ENCODE peak calls at places on chromosomes 4 and X, in ten cellular contexts. L, W, O, D, K, G, Q, E, F and X are unnamed samples.

GRCh38 chr4:13640149-13640671 is 12.7 kb upstream of the BOD1L1 start:
- DNase-seq in K (no peak), O (no peak), W (no peak), G (no peak), D (peak), L (no peak), F (peak), Q (no peak), E (no peak), X (no peak)

GRCh38 chr4:77819409-77819835 is 254 bp upstream of the CNOT6L start:
- DNase-seq in O (no peak), E (peak), W (no peak), F (peak), D (peak), Q (no peak), L (no peak), K (no peak), G (no peak), X (no peak)

GRCh38 chr4:126364290-126364978 is 1049.7 kb downstream of the FAT4 start:
- DNase-seq in E (no peak), O (no peak), F (no peak), G (no peak), Q (no peak), K (no peak), L (peak), W (no peak), D (peak), X (no peak)

GRCh38 chr4:6892909-6893202 is 16.8 kb upstream of the TBC1D14 start:
- DNase-seq in G (no peak), K (no peak), W (no peak), L (no peak), O (no peak), F (no peak), D (no peak), E (no peak), Q (no peak), X (no peak)

GRCh38 chr4:73599182-73599581 is 21.1 kb downstream of the RASSF6 start:
- DNase-seq in E (no peak), F (peak), K (no peak), O (no peak), Q (no peak), L (no peak), G (peak), W (no peak), D (peak), X (no peak)

GRCh38 chr4:112266823-112267222 is 18.9 kb downstream of the TIFA start:
- DNase-seq in D (peak), K (no peak), F (no peak), W (no peak), L (no peak), O (no peak), Q (no peak), E (no peak), G (no peak), X (no peak)

GRCh38 chr4:145861331-145862318 is 77.0 kb downstream of the ZNF827 start:
- DNase-seq in L (no peak), D (no peak), W (no peak), Q (no peak), F (no peak), E (no peak), O (no peak), K (no peak), G (no peak), X (no peak)

GRCh38 chr4:176939445-176939844 is 146.7 kb upstream of the VEGFC start:
- DNase-seq in K (no peak), G (no peak), O (no peak), L (peak), Q (no peak), D (peak), W (no peak), F (no peak), E (no peak), X (no peak)

GRCh38 chr4:182764642-182765041 is 152.5 kb downstream of the DCTD start:
- DNase-seq in O (no peak), G (no peak), Q (no peak), K (no peak), E (no peak), L (no peak), W (no peak), D (no peak), F (no peak), X (no peak)

GRCh38 chr4:173834151-173834550 is 304.1 kb upstream of the HAND2 start:
- DNase-seq in W (no peak), Q (no peak), D (peak), G (no peak), K (no peak), E (no peak), L (no peak), O (no peak), F (no peak), X (no peak)

GRCh38 chrX:9619581-9619980 is 146.1 kb downstream of the GPR143 start:
- DNase-seq in F (no peak), E (no peak), G (no peak), L (no peak), D (no peak), W (no peak), Q (no peak), O (no peak), K (no peak), X (no peak)

GRCh38 chrX:9171841-9172240 is 137.9 kb upstream of the FAM9B start:
- DNase-seq in O (no peak), G (no peak), Q (no peak), F (no peak), K (no peak), E (no peak), L (no peak), D (peak), W (no peak), X (no peak)

GRCh38 chrX:28188526-28188925 is 207.3 kb upstream of the DCAF8L1 start:
- DNase-seq in F (no peak), Q (no peak), W (no peak), L (no peak), O (no peak), K (no peak), D (peak), G (no peak), E (no peak), X (no peak)

GRCh38 chr4:567457-568350 is 8.4 kb downstream of the TMEM271 start:
- DNase-seq in D (no peak), K (no peak), Q (no peak), W (no peak), E (no peak), G (no peak), L (no peak), F (no peak), O (no peak), X (no peak)

GRCh38 chr4:74969507-74970474 is 36.9 kb downstream of the PARM1 start:
- DNase-seq in O (peak), G (no peak), W (no peak), F (no peak), L (no peak), Q (no peak), E (no peak), K (no peak), D (peak), X (no peak)

GRCh38 chrX:19544693-19545305 is 29.5 kb upstream of the MAP3K15 start:
- DNase-seq in G (peak), L (no peak), D (peak), W (peak), O (no peak), E (no peak), Q (peak), F (peak), K (no peak), X (peak)